ENCODE peak calls at places on chromosomes 2 and 18, in four cellular contexts. R, X, K and Z are unnamed samples.

GRCh38 chr2:144382848-144383247 is 137.1 kb downstream of the ZEB2 start:
- DNase-seq in R (no peak), X (no peak), K (no peak), Z (no peak)

GRCh38 chr2:46014911-46015654 is 282.1 kb upstream of the EPAS1 start:
- DNase-seq in R (no peak), X (no peak), K (no peak), Z (peak)

GRCh38 chr2:190415794-190416729 is 7.9 kb downstream of the MFSD6 start:
- DNase-seq in R (peak), X (no peak), K (no peak), Z (no peak)

GRCh38 chr2:112175333-112175732 is 37.1 kb downstream of the FBLN7 start:
- DNase-seq in R (no peak), X (no peak), K (no peak), Z (no peak)

GRCh38 chr2:15800489-15801329 is 139.6 kb upstream of the MYCN start:
- DNase-seq in R (no peak), X (no peak), K (peak), Z (peak)

GRCh38 chr2:182779323-182779722 is 63.3 kb downstream of the DNAJC10 start:
- DNase-seq in R (no peak), X (no peak), K (no peak), Z (no peak)

GRCh38 chr2:231693956-231694355 is 14.4 kb upstream of the PTMA start:
- DNase-seq in R (no peak), X (no peak), K (no peak), Z (no peak)

GRCh38 chr2:83103602-83104001 is 1355.5 kb downstream of the SUCLG1 start:
- DNase-seq in R (no peak), X (no peak), K (no peak), Z (no peak)

GRCh38 chr18:8802031-8802679 is 96.8 kb downstream of the MTCL1 start:
- DNase-seq in R (no peak), X (no peak), K (no peak), Z (no peak)

GRCh38 chr2:109223490-109223889 is 94.5 kb downstream of the SH3RF3 start:
- DNase-seq in R (no peak), X (no peak), K (no peak), Z (no peak)

GRCh38 chr2:26297061-26297460 is 48.9 kb upstream of the SELENOI start:
- DNase-seq in R (no peak), X (no peak), K (no peak), Z (no peak)

GRCh38 chr2:120238728-120239487 is 13.7 kb upstream of the RALB start:
- DNase-seq in R (no peak), X (peak), K (peak), Z (no peak)

GRCh38 chr2:58131191-58132011 is 84.8 kb downstream of the VRK2 start:
- DNase-seq in R (peak), X (no peak), K (peak), Z (no peak)

GRCh38 chr2:202375006-202375610 is 1.0 kb upstream of the BMPR2 start:
- DNase-seq in R (peak), X (no peak), K (peak), Z (peak)

GRCh38 chr18:6950641-6951040 is 167.0 kb downstream of the LAMA1 start:
- DNase-seq in R (no peak), X (no peak), K (no peak), Z (no peak)

GRCh38 chr18:3869848-3870247 is 419.9 kb downstream of the TGIF1 start:
- DNase-seq in R (peak), X (peak), K (peak), Z (no peak)

GRCh38 chr2:168192143-168192785 is 55.1 kb downstream of the STK39 start:
- DNase-seq in R (no peak), X (no peak), K (peak), Z (no peak)

GRCh38 chr2:109712126-109712455 is 82.0 kb upstream of the RGPD5 start:
- DNase-seq in R (no peak), X (no peak), K (no peak), Z (no peak)

GRCh38 chr2:1736997-1737480 is 7.3 kb downstream of the PXDN start:
- DNase-seq in R (peak), X (no peak), K (no peak), Z (no peak)

GRCh38 chr2:119523383-119523958 is 812 bp downstream of the SCTR start:
- DNase-seq in R (no peak), X (no peak), K (no peak), Z (no peak)

GRCh38 chr2:237806334-237806733 is 7.8 kb downstream of the RBM44 start:
- DNase-seq in R (no peak), X (no peak), K (no peak), Z (no peak)

GRCh38 chr2:128411431-128411830 is 92.8 kb upstream of the HS6ST1 start:
- DNase-seq in R (peak), X (no peak), K (no peak), Z (no peak)

GRCh38 chr2:55768991-55769390 is 75.3 kb upstream of the PNPT1 start:
- DNase-seq in R (no peak), X (no peak), K (no peak), Z (no peak)

GRCh38 chr2:66438498-66439290 is 3.8 kb downstream of the MEIS1 start:
- DNase-seq in R (no peak), X (no peak), K (no peak), Z (no peak)

GRCh38 chr2:204127238-204127637 is 190.7 kb downstream of the ICOS start:
- DNase-seq in R (no peak), X (no peak), K (no peak), Z (no peak)

GRCh38 chr2:25131567-25132295 is 36.6 kb downstream of the POMC start:
- DNase-seq in R (no peak), X (peak), K (no peak), Z (peak)

GRCh38 chr2:224142397-224143312 is 103.6 kb upstream of the SERPINE2 start:
- DNase-seq in R (no peak), X (no peak), K (no peak), Z (no peak)

GRCh38 chr2:148218326-148219075 is 197.6 kb downstream of the MBD5 start:
- DNase-seq in R (no peak), X (no peak), K (no peak), Z (no peak)

GRCh38 chr2:227205701-227206100 is 41.3 kb downstream of the COL4A3 start:
- DNase-seq in R (no peak), X (no peak), K (no peak), Z (no peak)

GRCh38 chr2:205358351-205358815 is 323.9 kb upstream of the NRP2 start:
- DNase-seq in R (no peak), X (no peak), K (no peak), Z (peak)

GRCh38 chr2:169072163-169072925 is 3.0 kb downstream of the DHRS9 start:
- DNase-seq in R (no peak), X (no peak), K (no peak), Z (no peak)

GRCh38 chr2:207166349-207167128 is 791 bp upstream of the KLF7 start:
- DNase-seq in R (peak), X (peak), K (peak), Z (peak)

GRCh38 chr18:12686100-12686499 is 16.4 kb downstream of the CEP76 start:
- DNase-seq in R (peak), X (no peak), K (peak), Z (no peak)

GRCh38 chr18:1483386-1483785 is 578.7 kb downstream of the ADCYAP1 start:
- DNase-seq in R (no peak), X (no peak), K (no peak), Z (no peak)

GRCh38 chr2:197498937-197499593 is 575 bp downstream of the HSPD1 start:
- DNase-seq in R (peak), X (peak), K (peak), Z (peak)
- TF ChIP-seq FOXJ3 in R (no peak), X (no peak), K (no peak), Z (no peak)

GRCh38 chr2:126890136-126890961 is 8.3 kb upstream of the TEX51 start:
- DNase-seq in R (no peak), X (no peak), K (no peak), Z (no peak)
- TF ChIP-seq FOXJ3 in R (no peak), X (no peak), K (no peak), Z (no peak)

DNA sequence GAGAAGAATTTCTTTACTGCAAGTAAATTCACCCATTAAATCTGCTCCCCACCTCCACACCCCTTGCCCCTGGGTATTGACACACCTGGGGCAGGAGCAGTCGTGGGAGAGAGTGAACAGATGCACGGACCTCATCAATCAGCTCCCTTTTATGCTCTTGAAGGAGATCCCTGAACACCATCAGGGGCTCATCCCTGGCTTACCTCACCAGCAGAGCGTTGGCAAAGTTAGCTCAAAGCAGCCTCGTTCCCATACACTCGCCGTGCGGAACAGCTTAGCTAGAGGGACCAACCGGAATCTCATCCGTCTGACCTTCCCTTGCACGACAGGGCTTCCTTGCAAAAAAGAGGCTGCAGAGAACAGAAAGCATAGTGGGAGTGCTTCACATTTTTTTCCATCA is 488.9 kb downstream of the ZNF516 start:
- DNase-seq in R (no peak), X (no peak), K (no peak), Z (no peak)
- TF ChIP-seq FOXJ3 in R (no peak), X (no peak), K (no peak), Z (no peak)

GRCh38 chr2:155844481-155844880 is 488.0 kb downstream of the NR4A2 start:
- DNase-seq in R (no peak), X (no peak), K (no peak), Z (no peak)

GRCh38 chr2:155840661-155841060 is 491.9 kb downstream of the NR4A2 start:
- DNase-seq in R (no peak), X (no peak), K (no peak), Z (no peak)

GRCh38 chr2:155841442-155841841 is 491.1 kb downstream of the NR4A2 start:
- DNase-seq in R (no peak), X (no peak), K (no peak), Z (no peak)

GRCh38 chr2:155846249-155846648 is 486.3 kb downstream of the NR4A2 start:
- DNase-seq in R (no peak), X (no peak), K (no peak), Z (no peak)

DNA sequence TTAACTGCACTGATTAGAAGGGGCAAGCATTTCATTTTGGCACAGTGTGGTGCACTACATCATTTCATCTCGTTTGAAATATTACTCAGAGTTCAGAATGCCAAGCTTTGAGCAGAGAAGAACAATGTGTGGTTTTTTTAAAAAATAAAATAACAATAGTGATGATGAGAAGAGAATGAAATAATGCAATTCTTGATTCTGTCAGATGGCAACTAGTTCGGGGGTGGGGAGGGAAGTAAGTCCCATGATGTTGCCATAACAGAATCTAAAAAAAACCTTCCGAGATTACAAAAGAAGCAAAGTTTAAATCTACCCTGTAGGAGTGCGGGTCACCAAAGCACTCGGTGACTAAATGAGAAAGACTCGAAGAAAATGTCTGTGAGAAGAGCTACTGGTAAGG is 490.4 kb downstream of the NR4A2 start:
- DNase-seq in R (no peak), X (no peak), K (no peak), Z (no peak)
- TF ChIP-seq FOXJ3 in R (no peak), X (no peak), K (no peak), Z (no peak)

GRCh38 chr2:9538000-9538507 is 17.6 kb downstream of the ADAM17 start:
- DNase-seq in R (no peak), X (no peak), K (no peak), Z (no peak)

GRCh38 chr2:9532421-9532820 is 23.2 kb downstream of the ADAM17 start:
- DNase-seq in R (no peak), X (no peak), K (no peak), Z (no peak)

GRCh38 chr2:9536504-9536903 is 19.1 kb downstream of the ADAM17 start:
- DNase-seq in R (no peak), X (no peak), K (no peak), Z (no peak)

GRCh38 chr2:9533663-9534062 is 22.0 kb downstream of the ADAM17 start:
- DNase-seq in R (no peak), X (no peak), K (no peak), Z (no peak)

GRCh38 chr2:9535177-9535576 is 20.5 kb downstream of the ADAM17 start:
- DNase-seq in R (no peak), X (no peak), K (no peak), Z (no peak)
- TF ChIP-seq FOXJ3 in R (no peak), X (no peak), K (no peak), Z (no peak)

DNA sequence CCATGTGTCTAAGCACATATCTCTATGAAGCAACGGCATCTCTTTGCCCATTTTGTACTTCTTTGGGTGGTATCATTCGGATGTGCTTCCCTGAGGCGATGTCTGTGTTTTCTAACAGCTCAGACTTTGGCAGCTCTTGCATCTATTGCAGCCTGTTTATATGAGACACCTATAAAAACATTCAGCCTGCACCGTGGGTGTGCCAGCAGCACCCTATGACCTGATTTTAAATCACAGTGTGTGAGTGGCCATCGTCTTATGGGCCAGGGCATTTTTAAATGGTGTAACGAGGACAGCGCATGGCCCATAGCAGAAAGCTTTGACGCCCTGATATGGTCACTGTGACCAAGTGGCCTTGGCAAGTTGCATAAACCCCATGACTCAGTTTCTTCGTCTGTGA is 12.9 kb downstream of the NPAS2 start:
- DNase-seq in R (no peak), X (no peak), K (no peak), Z (no peak)
- TF ChIP-seq FOXJ3 in R (no peak), X (no peak), K (no peak), Z (no peak)

GRCh38 chr2:187078297-187078696 is 229.3 kb upstream of the ZSWIM2 start:
- DNase-seq in R (no peak), X (no peak), K (peak), Z (no peak)

GRCh38 chr2:187075106-187076070 is 226.4 kb upstream of the ZSWIM2 start:
- DNase-seq in R (no peak), X (no peak), K (no peak), Z (no peak)

GRCh38 chr2:187081409-187081808 is 232.4 kb upstream of the ZSWIM2 start:
- DNase-seq in R (no peak), X (no peak), K (no peak), Z (no peak)

GRCh38 chr2:187084524-187084923 is 235.6 kb upstream of the ZSWIM2 start:
- DNase-seq in R (no peak), X (no peak), K (no peak), Z (no peak)

DNA sequence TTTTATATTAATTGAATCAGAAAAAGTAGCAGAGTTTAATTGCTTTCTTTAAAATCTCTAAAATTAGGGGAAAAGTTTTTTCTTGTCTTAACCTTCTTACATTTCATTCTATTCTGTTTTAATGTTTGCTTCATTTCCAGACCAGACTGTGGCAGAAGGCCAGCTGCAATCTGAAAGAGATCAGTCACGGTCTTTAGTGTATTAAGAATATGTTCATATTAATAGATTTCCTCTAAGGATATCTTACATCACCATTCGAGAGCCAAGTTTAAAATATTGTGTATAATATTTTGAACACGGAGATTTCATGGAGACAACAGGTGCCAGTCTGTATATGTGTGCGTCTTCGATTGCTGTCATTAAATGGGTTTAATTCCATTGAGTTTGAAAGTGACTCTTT is 230.9 kb upstream of the ZSWIM2 start:
- DNase-seq in R (no peak), X (no peak), K (no peak), Z (no peak)
- TF ChIP-seq FOXJ3 in R (no peak), X (no peak), K (no peak), Z (no peak)

GRCh38 chr2:8452296-8452695 is 229.6 kb upstream of the ID2 start:
- DNase-seq in R (no peak), X (no peak), K (no peak), Z (no peak)

GRCh38 chr2:8452979-8453903 is 228.6 kb upstream of the ID2 start:
- DNase-seq in R (no peak), X (no peak), K (peak), Z (no peak)

GRCh38 chr2:8454797-8455196 is 227.1 kb upstream of the ID2 start:
- DNase-seq in R (no peak), X (no peak), K (no peak), Z (no peak)

GRCh38 chr2:8455236-8456148 is 226.4 kb upstream of the ID2 start:
- DNase-seq in R (no peak), X (no peak), K (no peak), Z (no peak)

DNA sequence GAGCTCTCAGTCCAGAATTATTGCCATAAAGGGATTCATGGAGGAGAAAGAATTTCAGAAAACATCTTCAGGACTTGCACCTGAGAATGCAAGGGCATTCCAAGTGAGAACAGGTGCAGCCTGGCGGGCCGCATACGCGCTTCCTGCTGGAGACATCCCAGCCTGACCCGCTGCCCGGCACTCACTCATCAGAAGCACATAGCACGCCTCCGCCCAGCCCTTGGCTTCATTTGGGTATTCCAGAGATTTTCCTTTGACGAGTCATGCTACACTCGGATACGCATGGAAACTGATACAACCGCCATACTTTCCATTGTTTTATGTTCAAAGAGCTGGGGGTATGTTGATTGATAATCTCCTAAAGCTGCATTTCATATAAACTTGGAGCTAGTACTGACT is 228.0 kb upstream of the ID2 start:
- DNase-seq in R (no peak), X (no peak), K (no peak), Z (no peak)
- TF ChIP-seq FOXJ3 in R (no peak), X (no peak), K (no peak), Z (no peak)

GRCh38 chr2:213177685-213178084 is 26.3 kb upstream of the IKZF2 start:
- DNase-seq in R (no peak), X (no peak), K (no peak), Z (no peak)

GRCh38 chr2:213171147-213171546 is 19.7 kb upstream of the IKZF2 start:
- DNase-seq in R (no peak), X (no peak), K (no peak), Z (no peak)

GRCh38 chr2:213172641-213173040 is 21.2 kb upstream of the IKZF2 start:
- DNase-seq in R (no peak), X (no peak), K (no peak), Z (no peak)

DNA sequence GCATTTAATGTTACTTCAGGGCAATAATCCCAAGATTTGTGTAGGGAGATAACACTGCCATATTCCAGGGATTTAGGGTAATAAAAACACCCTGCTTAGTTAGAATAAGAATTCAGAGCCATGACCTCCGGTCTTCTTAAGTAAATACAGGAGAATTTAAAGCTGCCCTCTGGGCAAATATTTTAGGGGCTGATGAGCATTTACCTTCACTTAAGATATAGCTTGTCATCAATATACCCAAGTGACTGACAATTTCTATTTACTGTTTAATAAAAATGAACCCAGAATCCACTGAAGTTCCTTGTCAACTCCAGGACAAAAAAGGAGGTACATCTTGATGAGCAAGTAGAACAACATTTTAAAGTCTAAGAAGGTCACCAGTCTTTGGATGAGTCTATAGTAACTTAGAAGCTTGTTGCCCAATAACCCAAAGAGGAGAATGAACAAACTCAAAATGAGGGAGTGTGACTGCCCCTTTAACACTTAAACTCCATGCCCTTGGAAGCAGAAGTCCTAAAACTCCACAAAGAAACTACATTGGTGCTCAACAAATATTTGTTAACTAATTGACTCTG is 24.3 kb upstream of the IKZF2 start:
- DNase-seq in R (no peak), X (no peak), K (no peak), Z (no peak)
- TF ChIP-seq FOXJ3 in R (no peak), X (no peak), K (no peak), Z (no peak)